ENCODE peak calls at places on chromosomes 6 and 20, in seven cellular contexts. Z, L, S, W, J, C and N are unnamed samples.

GRCh38 chr6:82576284-82576683 is 212.7 kb downstream of the TPBG start:
- DNase-seq in J (no peak), L (no peak), Z (no peak), S (no peak), C (no peak), W (no peak), N (no peak)

GRCh38 chr6:112626468-112627082 is 279.4 kb downstream of the RFPL4B start:
- DNase-seq in J (no peak), Z (no peak), W (no peak), L (no peak), C (no peak), S (no peak), N (no peak)

GRCh38 chr20:23651117-23651516 is 13.4 kb upstream of the CST3 start:
- DNase-seq in J (no peak), C (no peak), W (no peak), L (no peak), S (no peak), Z (no peak), N (no peak)

GRCh38 chr6:30612213-30612612 is 4.8 kb downstream of the PPP1R10 start:
- DNase-seq in C (no peak), L (no peak), Z (no peak), W (no peak), S (no peak), J (no peak), N (no peak)

GRCh38 chr6:144317736-144318135 is 32.6 kb downstream of the UTRN start:
- DNase-seq in C (no peak), W (no peak), L (no peak), J (no peak), S (peak; percentile 72), Z (no peak), N (no peak)

GRCh38 chr6:163626073-163626867 is 211.8 kb downstream of the QKI start:
- DNase-seq in W (no peak), L (no peak), J (no peak), C (no peak), Z (no peak), S (no peak), N (no peak)

GRCh38 chr20:5040345-5040744 is 39.0 kb upstream of the SLC23A2 start:
- DNase-seq in S (no peak), W (no peak), J (no peak), Z (no peak), L (no peak), C (no peak), N (no peak)

GRCh38 chr6:110563711-110564110 is 87.3 kb upstream of the SLC22A16 start:
- DNase-seq in J (no peak), W (no peak), S (no peak), Z (no peak), C (no peak), L (no peak), N (no peak)

GRCh38 chr20:10508468-10509251 is 73.6 kb downstream of the SLX4IP start:
- DNase-seq in L (no peak), C (no peak), Z (no peak), S (no peak), J (no peak), W (no peak), N (no peak)

GRCh38 chr6:52549428-52549827 is 27.4 kb downstream of the TRAM2 start:
- DNase-seq in C (no peak), Z (no peak), S (peak; percentile 30), W (no peak), J (no peak), L (no peak), N (no peak)

GRCh38 chr6:105509506-105510331 is 106.8 kb upstream of the PREP start:
- DNase-seq in J (peak; percentile 59), L (no peak), S (no peak), Z (no peak), W (no peak), C (no peak), N (no peak)

GRCh38 chr6:65771946-65772345 is 64.9 kb upstream of the EYS start:
- DNase-seq in S (no peak), L (no peak), C (no peak), J (no peak), Z (no peak), W (no peak), N (no peak)

GRCh38 chr20:45948261-45948733 is 13.8 kb downstream of the PCIF1 start:
- DNase-seq in C (no peak), J (no peak), L (no peak), Z (no peak), W (no peak), S (no peak), N (no peak)

GRCh38 chr6:47047479-47048411 is 5.6 kb upstream of the ADGRF1 start:
- DNase-seq in W (no peak), J (peak; percentile 92), L (peak; percentile 50), S (peak; percentile 94), C (peak; percentile 52), Z (peak; percentile 59), N (no peak)

GRCh38 chr6:74114428-74114827 is 418.4 kb downstream of the CD109 start:
- DNase-seq in J (no peak), L (no peak), W (no peak), Z (no peak), C (no peak), S (no peak), N (no peak)

GRCh38 chr6:121437861-121438651 is 2.6 kb downstream of the GJA1 start:
- DNase-seq in C (no peak), W (no peak), L (no peak), Z (no peak), S (peak; percentile 74), J (peak; percentile 95), N (no peak)

GRCh38 chr6:71902261-71902660 is 15.9 kb downstream of the RIMS1 start:
- DNase-seq in W (no peak), S (no peak), C (no peak), Z (no peak), L (no peak), J (no peak), N (no peak)

GRCh38 chr6:107510108-107510507 is 20.2 kb downstream of the SOBP start:
- DNase-seq in Z (no peak), C (no peak), W (no peak), S (no peak), L (no peak), J (no peak), N (no peak)

GRCh38 chr6:158048589-158048988 is 66.9 kb downstream of the SYNJ2 start:
- DNase-seq in S (no peak), L (no peak), C (no peak), Z (no peak), W (peak; percentile 46), J (no peak), N (no peak)

GRCh38 chr6:100103936-100104335 is 109.9 kb upstream of the MCHR2 start:
- DNase-seq in W (no peak), S (no peak), C (no peak), J (no peak), L (no peak), Z (no peak), N (no peak)

GRCh38 chr6:12369781-12370262 is 79.7 kb downstream of the EDN1 start:
- DNase-seq in Z (no peak), L (peak; percentile 14), W (no peak), S (no peak), J (no peak), C (no peak), N (peak; percentile 78)

GRCh38 chr6:139926711-139927110 is 552.3 kb upstream of the CITED2 start:
- DNase-seq in C (no peak), W (no peak), Z (no peak), S (no peak), J (no peak), L (no peak), N (no peak)

GRCh38 chr6:51466427-51466826 is 621.0 kb downstream of the PKHD1 start:
- DNase-seq in S (no peak), C (no peak), Z (no peak), J (peak; percentile 17), L (no peak), W (no peak), N (no peak)

GRCh38 chr6:18265787-18266523 is 1.6 kb upstream of the DEK start:
- DNase-seq in Z (no peak), S (no peak), W (no peak), C (no peak), J (no peak), L (no peak), N (peak; percentile 81)

GRCh38 chr20:16194961-16195360 is 378.3 kb downstream of the KIF16B start:
- DNase-seq in C (no peak), J (no peak), W (no peak), S (no peak), Z (no peak), L (no peak), N (no peak)
- TF ChIP-seq POLR2AphosphoS5 in C (no peak), J (no peak), W (no peak), S (no peak), Z (no peak), L (no peak), N (no peak)

GRCh38 chr20:56979125-56979524 is 287.3 kb downstream of the BMP7 start:
- DNase-seq in J (no peak), S (no peak), Z (no peak), C (no peak), L (no peak), W (no peak), N (no peak)

GRCh38 chr20:56975838-56976237 is 290.6 kb downstream of the BMP7 start:
- DNase-seq in W (no peak), L (no peak), J (no peak), Z (no peak), S (no peak), C (no peak), N (no peak)

GRCh38 chr20:56978475-56978874 is 288.0 kb downstream of the BMP7 start:
- DNase-seq in L (no peak), W (no peak), S (no peak), J (no peak), Z (no peak), C (no peak), N (no peak)

GRCh38 chr20:56974499-56975250 is 291.8 kb downstream of the BMP7 start:
- DNase-seq in W (no peak), C (peak; percentile 59), J (peak; percentile 90), S (no peak), L (peak; percentile 10), Z (peak; percentile 38), N (no peak)
- TF ChIP-seq POLR2AphosphoS5 in W (peak; percentile 8), C (no peak), J (no peak), S (no peak), L (no peak), Z (no peak), N (no peak)

GRCh38 chr20:32325706-32326506 is 32.2 kb upstream of the ASXL1 start:
- DNase-seq in C (peak; percentile 49), Z (no peak), S (peak; percentile 94), W (no peak), L (no peak), J (no peak), N (no peak)
- TF ChIP-seq POLR2AphosphoS5 in C (no peak), Z (no peak), S (peak; percentile 32), W (no peak), L (no peak), J (no peak), N (no peak)

DNA sequence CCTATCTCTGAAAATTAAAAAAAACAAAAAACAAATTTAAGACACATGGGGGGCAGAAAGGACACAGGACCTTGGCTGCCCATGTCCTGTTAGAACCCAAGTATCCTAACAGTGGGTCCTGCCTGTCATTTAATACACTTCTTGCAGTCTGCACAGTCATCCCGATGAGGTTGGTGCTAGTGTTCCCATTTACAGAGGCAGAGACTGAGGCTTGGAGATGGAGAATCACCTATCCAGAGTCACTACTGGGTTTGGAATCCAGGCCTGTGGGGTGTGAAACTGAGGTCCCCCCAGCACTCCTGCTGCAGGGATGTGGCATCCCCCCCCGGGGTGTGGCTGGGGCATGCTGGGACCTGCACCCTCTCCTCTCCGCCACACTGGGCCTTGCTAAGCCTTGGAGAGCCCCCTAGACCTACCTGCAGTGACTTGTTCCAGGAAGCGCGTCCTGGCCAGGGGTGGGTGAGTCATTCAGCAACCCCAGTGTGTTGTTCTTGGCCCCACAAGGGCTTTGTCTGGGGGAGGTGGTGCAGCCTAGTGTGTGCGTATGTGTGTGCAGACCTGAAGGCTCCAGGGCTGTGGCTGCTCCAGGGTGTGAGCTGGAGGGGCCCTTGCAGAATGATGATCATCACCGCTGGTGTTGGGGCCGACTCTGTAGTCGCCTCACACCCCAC is 49.7 kb downstream of the BCAS4 start:
- DNase-seq in S (peak; percentile 63), L (no peak), Z (no peak), J (no peak), W (no peak), C (no peak), N (no peak)
- TF ChIP-seq POLR2AphosphoS5 in S (peak; percentile 32), L (no peak), Z (no peak), J (no peak), W (peak; percentile 78), C (no peak), N (peak; percentile 12)